ENCODE peak calls at places on chromosomes 4 and X, in four cellular contexts. P is stromal cell of bone marrow; J is NCI-H774; U is stimulated activated CD4-positive, alpha-beta T cell treated with anti-CD3 and anti-CD28 coated beads, Interleukin-4, amount 100 ng/mL, for 48 hours. V is an unnamed sample.

GRCh38 chr4:141229408-141230101 is 8.9 kb downstream of the ZNF330 start:
- DNase-seq in P (no peak), U (no peak), J (no peak), V (no peak)

GRCh38 chr4:168655182-168655581 is 158.3 kb downstream of the PALLD start:
- DNase-seq in J (no peak), P (no peak), U (no peak), V (no peak)

GRCh38 chr4:169272265-169272886 is 1.6 kb upstream of the SH3RF1 start:
- DNase-seq in J (no peak), U (no peak), P (peak), V (no peak)

GRCh38 chrX:14865201-14865600 is 7.7 kb downstream of the FANCB start:
- DNase-seq in P (no peak), U (no peak), J (no peak), V (no peak)

GRCh38 chr4:127000090-127000489 is 632.7 kb upstream of the INTU start:
- DNase-seq in U (no peak), J (no peak), P (no peak), V (no peak)

GRCh38 chr4:3010998-3011397 is 47.6 kb downstream of the GRK4 start:
- DNase-seq in U (no peak), J (no peak), P (peak), V (peak)

GRCh38 chr4:186088516-186088915 is 16.0 kb upstream of the FAM149A start:
- DNase-seq in J (no peak), P (no peak), U (no peak), V (no peak)

GRCh38 chrX:46683023-46683422 is 75.9 kb downstream of the SLC9A7 start:
- DNase-seq in J (no peak), P (no peak), U (no peak), V (no peak)

GRCh38 chr4:2058264-2059033 is 678 bp upstream of the NAT8L start:
- DNase-seq in J (peak), P (no peak), U (no peak), V (no peak)

GRCh38 chr4:8019396-8020365 is 80.0 kb upstream of the AFAP1 start:
- DNase-seq in U (no peak), P (no peak), J (no peak), V (no peak)

GRCh38 chr4:138972956-138973819 is 42.4 kb upstream of the NOCT start:
- DNase-seq in P (no peak), J (no peak), U (no peak), V (no peak)

GRCh38 chr4:114161809-114162208 is 182.4 kb upstream of the ARSJ start:
- DNase-seq in J (no peak), U (no peak), P (no peak), V (no peak)

GRCh38 chrX:20595928-20596550 is 329.3 kb upstream of the RPS6KA3 start:
- DNase-seq in J (no peak), U (peak), P (peak), V (peak)

GRCh38 chrX:101803451-101803850 is 128.4 kb downstream of the ZMAT1 start:
- DNase-seq in P (peak), J (no peak), U (no peak), V (peak)

GRCh38 chrX:53713987-53714579 is 27.6 kb upstream of the HUWE1 start:
- DNase-seq in J (no peak), U (no peak), P (no peak), V (no peak)

GRCh38 chr4:145808848-145809512 is 129.0 kb downstream of the C4orf51 start:
- DNase-seq in P (no peak), J (no peak), U (no peak), V (no peak)

GRCh38 chrX:153495362-153495751 is 577 bp downstream of the BGN start:
- DNase-seq in U (no peak), P (no peak), J (no peak), V (no peak)